ENCODE peak calls at places on chromosomes 3 and 15, in six cellular contexts. One of them, this sample, is unnamed.
A peak's percentile ranks its signal among the peaks of the same experiment; 100 is the strongest.

GRCh38 chr15:74402337-74402839 is 31.4 kb downstream of the SEMA7A start:
- DNase-seq in OCI-LY7: no peak
- DNase-seq in SK-N-SH: no peak
- DNase-seq in GM23248: no peak
- DNase-seq in PC-9: no peak
- DNase-seq in hepatocyte: no peak
- DNase-seq in this sample: no peak

GRCh38 chr15:81295466-81296145 is 28.3 kb downstream of the STARD5 start:
- DNase-seq in OCI-LY7: peak; percentile 45
- DNase-seq in SK-N-SH: no peak
- DNase-seq in GM23248: peak; percentile 51
- DNase-seq in PC-9: no peak
- DNase-seq in hepatocyte: no peak
- DNase-seq in this sample: no peak

GRCh38 chr3:43764471-43764870 is 73.7 kb downstream of the ABHD5 start:
- DNase-seq in OCI-LY7: no peak
- DNase-seq in SK-N-SH: peak; percentile 75
- DNase-seq in GM23248: no peak
- DNase-seq in PC-9: no peak
- DNase-seq in hepatocyte: no peak
- DNase-seq in this sample: no peak

GRCh38 chr3:38477839-38478450 is 18.2 kb upstream of the EXOG start:
- DNase-seq in OCI-LY7: no peak
- DNase-seq in SK-N-SH: no peak
- DNase-seq in GM23248: no peak
- DNase-seq in PC-9: no peak
- DNase-seq in hepatocyte: no peak
- DNase-seq in this sample: no peak

GRCh38 chr3:15099364-15100098 is 583 bp upstream of the RBSN start:
- DNase-seq in OCI-LY7: peak; percentile 20
- DNase-seq in SK-N-SH: peak; percentile 47
- DNase-seq in GM23248: no peak
- DNase-seq in PC-9: no peak
- DNase-seq in hepatocyte: no peak
- DNase-seq in this sample: no peak

GRCh38 chr3:39275052-39275451 is 4.8 kb downstream of the CX3CR1 start:
- DNase-seq in OCI-LY7: no peak
- DNase-seq in SK-N-SH: no peak
- DNase-seq in GM23248: no peak
- DNase-seq in PC-9: no peak
- DNase-seq in hepatocyte: peak; percentile 33
- DNase-seq in this sample: no peak

GRCh38 chr3:132800958-132801357 is 78.7 kb upstream of the NPHP3 start:
- DNase-seq in OCI-LY7: no peak
- DNase-seq in SK-N-SH: no peak
- DNase-seq in GM23248: no peak
- DNase-seq in PC-9: no peak
- DNase-seq in hepatocyte: no peak
- DNase-seq in this sample: no peak

GRCh38 chr3:115512565-115513410 is 110.5 kb upstream of the GAP43 start:
- DNase-seq in OCI-LY7: no peak
- DNase-seq in SK-N-SH: peak; percentile 62
- DNase-seq in GM23248: peak; percentile 67
- DNase-seq in PC-9: peak; percentile 9
- DNase-seq in hepatocyte: peak; percentile 55
- DNase-seq in this sample: no peak

GRCh38 chr3:48661501-48662139 is 1.1 kb downstream of the CELSR3 start:
- DNase-seq in OCI-LY7: peak; percentile 78
- DNase-seq in SK-N-SH: no peak
- DNase-seq in GM23248: peak; percentile 62
- DNase-seq in PC-9: peak; percentile 41
- DNase-seq in hepatocyte: peak; percentile 85
- DNase-seq in this sample: peak; percentile 70

GRCh38 chr3:48429416-48430358 is at the start of gene PLXNB1:
- DNase-seq in OCI-LY7: peak; percentile 58
- DNase-seq in SK-N-SH: peak; percentile 93
- DNase-seq in GM23248: peak; percentile 55
- DNase-seq in PC-9: peak; percentile 92
- DNase-seq in hepatocyte: peak; percentile 93
- DNase-seq in this sample: peak; percentile 93

GRCh38 chr3:59185586-59186381 is 136.0 kb upstream of the CFAP20DC start:
- DNase-seq in OCI-LY7: no peak
- DNase-seq in SK-N-SH: no peak
- DNase-seq in GM23248: peak; percentile 47
- DNase-seq in PC-9: no peak
- DNase-seq in hepatocyte: peak; percentile 7
- DNase-seq in this sample: no peak

GRCh38 chr3:41162541-41162940 is 36.8 kb upstream of the CTNNB1 start:
- DNase-seq in OCI-LY7: no peak
- DNase-seq in SK-N-SH: no peak
- DNase-seq in GM23248: no peak
- DNase-seq in PC-9: no peak
- DNase-seq in hepatocyte: no peak
- DNase-seq in this sample: no peak

GRCh38 chr3:41158947-41159346 is 40.4 kb upstream of the CTNNB1 start:
- DNase-seq in OCI-LY7: no peak
- DNase-seq in SK-N-SH: no peak
- DNase-seq in GM23248: no peak
- DNase-seq in PC-9: peak; percentile 21
- DNase-seq in hepatocyte: peak; percentile 68
- DNase-seq in this sample: no peak

GRCh38 chr3:41159581-41160189 is 39.6 kb upstream of the CTNNB1 start:
- DNase-seq in OCI-LY7: no peak
- DNase-seq in SK-N-SH: no peak
- DNase-seq in GM23248: no peak
- DNase-seq in PC-9: no peak
- DNase-seq in hepatocyte: peak; percentile 63
- DNase-seq in this sample: no peak

GRCh38 chr3:41167722-41168497 is 31.4 kb upstream of the CTNNB1 start:
- DNase-seq in OCI-LY7: no peak
- DNase-seq in SK-N-SH: no peak
- DNase-seq in GM23248: no peak
- DNase-seq in PC-9: no peak
- DNase-seq in hepatocyte: no peak
- DNase-seq in this sample: no peak

DNA sequence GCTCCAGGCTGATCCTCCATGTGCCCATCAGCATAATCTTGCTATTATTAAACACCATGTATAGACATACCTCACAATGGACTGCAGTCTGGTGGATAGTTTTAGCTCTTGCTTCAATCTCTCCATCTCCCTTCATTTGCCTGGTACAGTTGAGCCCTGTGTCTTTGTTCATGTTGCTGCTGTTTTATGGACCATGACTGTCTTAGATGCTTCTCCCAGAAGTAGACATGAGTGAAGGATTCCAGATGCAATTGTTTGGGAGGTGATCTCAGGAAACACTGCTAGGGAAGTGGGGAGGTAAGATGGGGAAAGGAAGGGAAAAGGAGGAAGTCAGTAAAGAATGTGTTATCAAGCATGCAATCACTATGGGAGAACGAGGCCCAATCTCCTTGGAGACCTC is 36.3 kb upstream of the CTNNB1 start:
- DNase-seq in OCI-LY7: no peak
- DNase-seq in SK-N-SH: no peak
- DNase-seq in GM23248: no peak
- DNase-seq in PC-9: no peak
- DNase-seq in hepatocyte: no peak
- DNase-seq in this sample: no peak
- H3K9me2 ChIP-seq in OCI-LY7: no peaks in the 10 kb centered on the region
- H3K9me2 ChIP-seq in SK-N-SH: no peaks in the 10 kb centered on the region
- H3K9me2 ChIP-seq in GM23248: no peaks in the 10 kb centered on the region
- H3K9me2 ChIP-seq in PC-9: no peaks in the 10 kb centered on the region
- H3K9me2 ChIP-seq in hepatocyte: no peaks in the 10 kb centered on the region
- H3K9me2 ChIP-seq in this sample: no peaks in the 10 kb centered on the region

GRCh38 chr15:52657338-52657737 is 21.9 kb downstream of the ATOSA start:
- DNase-seq in OCI-LY7: no peak
- DNase-seq in SK-N-SH: no peak
- DNase-seq in GM23248: peak; percentile 93
- DNase-seq in PC-9: no peak
- DNase-seq in hepatocyte: no peak
- DNase-seq in this sample: no peak
- H3K4me3 ChIP-seq in OCI-LY7: no peak overlapping the region
- H3K4me3 ChIP-seq in SK-N-SH: no peak overlapping the region
- H3K4me3 ChIP-seq in GM23248: no peak overlapping the region
- H3K4me3 ChIP-seq in PC-9: no peak overlapping the region
- H3K4me3 ChIP-seq in hepatocyte: no peak overlapping the region
- H3K4me3 ChIP-seq in this sample: no peak overlapping the region

GRCh38 chr3:41169038-41169437 is 30.3 kb upstream of the CTNNB1 start:
- DNase-seq in OCI-LY7: no peak
- DNase-seq in SK-N-SH: no peak
- DNase-seq in GM23248: peak; percentile 19
- DNase-seq in PC-9: no peak
- DNase-seq in hepatocyte: peak; percentile 18
- DNase-seq in this sample: no peak

GRCh38 chr3:41163399-41163798 is 35.9 kb upstream of the CTNNB1 start:
- DNase-seq in OCI-LY7: no peak
- DNase-seq in SK-N-SH: no peak
- DNase-seq in GM23248: no peak
- DNase-seq in PC-9: no peak
- DNase-seq in hepatocyte: peak; percentile 37
- DNase-seq in this sample: no peak
- H3K9me2 ChIP-seq in OCI-LY7: no peaks in the 10 kb centered on the region
- H3K9me2 ChIP-seq in SK-N-SH: no peaks in the 10 kb centered on the region
- H3K9me2 ChIP-seq in GM23248: no peaks in the 10 kb centered on the region
- H3K9me2 ChIP-seq in PC-9: no peaks in the 10 kb centered on the region
- H3K9me2 ChIP-seq in hepatocyte: no peaks in the 10 kb centered on the region
- H3K9me2 ChIP-seq in this sample: no peaks in the 10 kb centered on the region

GRCh38 chr15:77243146-77243545 is 172.2 kb upstream of the TSPAN3 start:
- DNase-seq in OCI-LY7: no peak
- DNase-seq in SK-N-SH: peak; percentile 8
- DNase-seq in GM23248: no peak
- DNase-seq in PC-9: no peak
- DNase-seq in hepatocyte: no peak
- DNase-seq in this sample: no peak
- H3K4me3 ChIP-seq in OCI-LY7: no peak overlapping the region
- H3K4me3 ChIP-seq in SK-N-SH: no peak overlapping the region
- H3K4me3 ChIP-seq in GM23248: no peak overlapping the region
- H3K4me3 ChIP-seq in PC-9: no peak overlapping the region
- H3K4me3 ChIP-seq in hepatocyte: no peak overlapping the region
- H3K4me3 ChIP-seq in this sample: no peak overlapping the region

GRCh38 chr3:41164776-41165175 is 34.5 kb upstream of the CTNNB1 start:
- DNase-seq in OCI-LY7: no peak
- DNase-seq in SK-N-SH: no peak
- DNase-seq in GM23248: no peak
- DNase-seq in PC-9: no peak
- DNase-seq in hepatocyte: no peak
- DNase-seq in this sample: no peak
- H3K9me2 ChIP-seq in OCI-LY7: no peaks in the 10 kb centered on the region
- H3K9me2 ChIP-seq in SK-N-SH: no peaks in the 10 kb centered on the region
- H3K9me2 ChIP-seq in GM23248: peaks cover 3% of the 10 kb centered on the region
- H3K9me2 ChIP-seq in PC-9: no peaks in the 10 kb centered on the region
- H3K9me2 ChIP-seq in hepatocyte: no peaks in the 10 kb centered on the region
- H3K9me2 ChIP-seq in this sample: no peaks in the 10 kb centered on the region

GRCh38 chr3:46383946-46384330 is 13.2 kb downstream of the CCR5 start:
- DNase-seq in OCI-LY7: peak; percentile 74
- DNase-seq in SK-N-SH: no peak
- DNase-seq in GM23248: no peak
- DNase-seq in PC-9: no peak
- DNase-seq in hepatocyte: no peak
- DNase-seq in this sample: peak; percentile 78
- H3K4me3 ChIP-seq in OCI-LY7: peak overlapping the region; percentile 45
- H3K4me3 ChIP-seq in SK-N-SH: no peak overlapping the region
- H3K4me3 ChIP-seq in GM23248: no peak overlapping the region
- H3K4me3 ChIP-seq in PC-9: no peak overlapping the region
- H3K4me3 ChIP-seq in hepatocyte: no peak overlapping the region
- H3K4me3 ChIP-seq in this sample: peak overlapping the region; percentile 52

GRCh38 chr3:16788440-16789057 is 96.2 kb upstream of the PLCL2 start:
- DNase-seq in OCI-LY7: no peak
- DNase-seq in SK-N-SH: no peak
- DNase-seq in GM23248: no peak
- DNase-seq in PC-9: no peak
- DNase-seq in hepatocyte: no peak
- DNase-seq in this sample: no peak
- H3K9me2 ChIP-seq in OCI-LY7: no peaks in the 10 kb centered on the region
- H3K9me2 ChIP-seq in SK-N-SH: no peaks in the 10 kb centered on the region
- H3K9me2 ChIP-seq in GM23248: no peaks in the 10 kb centered on the region
- H3K9me2 ChIP-seq in PC-9: no peaks in the 10 kb centered on the region
- H3K9me2 ChIP-seq in hepatocyte: no peaks in the 10 kb centered on the region
- H3K9me2 ChIP-seq in this sample: no peaks in the 10 kb centered on the region

GRCh38 chr3:106413683-106414082 is 544.9 kb upstream of the CBLB start:
- DNase-seq in OCI-LY7: no peak
- DNase-seq in SK-N-SH: no peak
- DNase-seq in GM23248: no peak
- DNase-seq in PC-9: no peak
- DNase-seq in hepatocyte: no peak
- DNase-seq in this sample: no peak
- H3K4me3 ChIP-seq in OCI-LY7: no peak overlapping the region
- H3K4me3 ChIP-seq in SK-N-SH: no peak overlapping the region
- H3K4me3 ChIP-seq in GM23248: no peak overlapping the region
- H3K4me3 ChIP-seq in PC-9: no peak overlapping the region
- H3K4me3 ChIP-seq in hepatocyte: no peak overlapping the region
- H3K4me3 ChIP-seq in this sample: no peak overlapping the region

GRCh38 chr3:169699536-169700050 is 36.1 kb upstream of the MECOM start:
- DNase-seq in OCI-LY7: no peak
- DNase-seq in SK-N-SH: no peak
- DNase-seq in GM23248: no peak
- DNase-seq in PC-9: no peak
- DNase-seq in hepatocyte: no peak
- DNase-seq in this sample: no peak
- H3K9me2 ChIP-seq in OCI-LY7: no peaks in the 10 kb centered on the region
- H3K9me2 ChIP-seq in SK-N-SH: no peaks in the 10 kb centered on the region
- H3K9me2 ChIP-seq in GM23248: no peaks in the 10 kb centered on the region
- H3K9me2 ChIP-seq in PC-9: no peaks in the 10 kb centered on the region
- H3K9me2 ChIP-seq in hepatocyte: no peaks in the 10 kb centered on the region
- H3K9me2 ChIP-seq in this sample: no peaks in the 10 kb centered on the region

This sample was measured in Karpas-422.